ENCODE peak calls at places on chromosomes 12 and 14, in nine cellular contexts. K, C, N, A, S, T, G, Q and D are unnamed samples.
A peak's percentile ranks its signal among the peaks of the same experiment; 100 is the strongest.

GRCh38 chr12:32501835-32502333 is 102.5 kb downstream of the FGD4 start:
- DNase-seq in K (peak; percentile 22), C (peak; percentile 67), N (peak; percentile 67), A (no peak), S (no peak), T (no peak), G (peak; percentile 36), Q (no peak), D (peak; percentile 93)

GRCh38 chr12:78115889-78116288 is 285.2 kb downstream of the NAV3 start:
- DNase-seq in K (no peak), C (no peak), N (no peak), A (no peak), S (no peak), T (no peak), G (no peak), Q (no peak), D (no peak)

GRCh38 chr12:43835264-43835655 is 621 bp upstream of the TMEM117 start:
- DNase-seq in K (no peak), C (peak; percentile 27), N (no peak), A (no peak), S (no peak), T (no peak), G (no peak), Q (no peak), D (no peak)

GRCh38 chr12:120132863-120133385 is 16.4 kb upstream of the RAB35 start:
- DNase-seq in K (no peak), C (no peak), N (no peak), A (no peak), S (peak; percentile 78), T (no peak), G (no peak), Q (no peak), D (no peak)

GRCh38 chr14:67555518-67556090 is 22.5 kb downstream of the PLEKHH1 start:
- DNase-seq in K (no peak), C (no peak), N (no peak), A (no peak), S (no peak), T (no peak), G (no peak), Q (no peak), D (no peak)

GRCh38 chr12:109621864-109622485 is 48.4 kb downstream of the MVK start:
- DNase-seq in K (no peak), C (no peak), N (no peak), A (no peak), S (no peak), T (no peak), G (no peak), Q (no peak), D (no peak)

GRCh38 chr14:100592972-100593371 is 5.8 kb upstream of the BEGAIN start:
- DNase-seq in K (no peak), C (no peak), N (peak; percentile 5), A (no peak), S (peak; percentile 13), T (no peak), G (no peak), Q (no peak), D (no peak)

GRCh38 chr12:54352022-54352531 is 12.2 kb downstream of the GPR84 start:
- DNase-seq in K (peak; percentile 88), C (peak; percentile 45), N (peak; percentile 80), A (no peak), S (no peak), T (peak; percentile 47), G (no peak), Q (peak; percentile 39), D (peak; percentile 88)

GRCh38 chr12:7787574-7788315 is 1.5 kb upstream of the NANOG start:
- DNase-seq in K (no peak), C (no peak), N (no peak), A (no peak), S (no peak), T (no peak), G (no peak), Q (no peak), D (no peak)

GRCh38 chr12:62530596-62530995 is 64.0 kb downstream of the MON2 start:
- DNase-seq in K (no peak), C (no peak), N (no peak), A (no peak), S (no peak), T (no peak), G (no peak), Q (no peak), D (no peak)

GRCh38 chr14:61474671-61475070 is 153.3 kb downstream of the PRKCH start:
- DNase-seq in K (no peak), C (no peak), N (no peak), A (no peak), S (no peak), T (no peak), G (no peak), Q (no peak), D (no peak)

GRCh38 chr12:33562401-33562800 is 122.8 kb upstream of the SYT10 start:
- DNase-seq in K (no peak), C (no peak), N (no peak), A (no peak), S (no peak), T (no peak), G (no peak), Q (no peak), D (no peak)

GRCh38 chr14:57244103-57244502 is 24.6 kb downstream of the EXOC5 start:
- DNase-seq in K (no peak), C (no peak), N (no peak), A (no peak), S (no peak), T (no peak), G (no peak), Q (no peak), D (no peak)

GRCh38 chr12:54251667-54252284 is 28.1 kb downstream of the CBX5 start:
- DNase-seq in K (no peak), C (no peak), N (no peak), A (no peak), S (no peak), T (no peak), G (no peak), Q (no peak), D (no peak)

GRCh38 chr14:95759952-95760351 is 46.0 kb upstream of the TCL1A start:
- DNase-seq in K (no peak), C (no peak), N (no peak), A (no peak), S (no peak), T (no peak), G (no peak), Q (no peak), D (no peak)

DNA sequence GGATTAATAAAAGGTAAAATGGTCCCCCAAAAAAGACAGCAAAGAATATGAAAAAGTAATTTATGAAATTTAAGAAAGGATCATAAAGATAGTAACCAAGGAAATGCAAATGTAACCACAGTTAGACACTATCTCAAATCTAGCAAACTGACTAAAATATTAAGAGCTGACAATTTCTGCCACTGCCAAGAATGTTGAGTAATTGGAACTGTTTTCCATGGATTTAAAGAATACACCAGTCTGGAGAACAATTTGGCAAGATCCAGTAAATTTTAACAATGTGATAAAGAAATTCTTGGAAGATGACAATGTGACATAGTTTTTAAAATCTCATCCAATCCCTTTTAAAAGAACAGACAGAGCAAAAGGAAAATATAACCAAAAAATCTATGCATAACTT is 798.0 kb upstream of the MGAT4C start:
- DNase-seq in K (no peak), C (no peak), N (no peak), A (no peak), S (no peak), T (no peak), G (no peak), Q (no peak), D (no peak)
- H3K36me3 ChIP-seq in K (no peaks in the 10 kb centered on the region), C (no peaks in the 10 kb centered on the region), N (no peaks in the 10 kb centered on the region), A (no peaks in the 10 kb centered on the region), S (no peaks in the 10 kb centered on the region), T (no peaks in the 10 kb centered on the region), G (no peaks in the 10 kb centered on the region), Q (no peaks in the 10 kb centered on the region), D (no peaks in the 10 kb centered on the region)

GRCh38 chr12:83040991-83041390 is 354.3 kb downstream of the TMTC2 start:
- DNase-seq in K (no peak), C (no peak), N (no peak), A (no peak), S (no peak), T (no peak), G (no peak), Q (no peak), D (no peak)
- TF ChIP-seq CTCF in K (no peak), C (no peak), N (no peak), A (no peak), S (no peak), T (no peak), G (no peak), Q (no peak), D (no peak)

GRCh38 chr14:41607119-41607785 is 576 bp downstream of the LRFN5 start:
- DNase-seq in K (no peak), C (no peak), N (no peak), A (no peak), S (no peak), T (no peak), G (no peak), Q (no peak), D (no peak)
- H3K27ac ChIP-seq in K (peak overlapping the region; percentile 64), C (no peak overlapping the region), N (peak overlapping the region; percentile 75), A (peak overlapping the region; percentile 71), S (no peak overlapping the region), T (peak overlapping the region; percentile 81), G (no peak overlapping the region), Q (peak overlapping the region; percentile 35), D (no peak overlapping the region)

GRCh38 chr12:2615665-2616387 is 178.9 kb upstream of the FKBP4 start:
- DNase-seq in K (peak; percentile 48), C (peak; percentile 35), N (no peak), A (no peak), S (no peak), T (peak; percentile 46), G (no peak), Q (no peak), D (no peak)

GRCh38 chr12:2617365-2617764 is 177.4 kb upstream of the FKBP4 start:
- DNase-seq in K (no peak), C (no peak), N (no peak), A (no peak), S (no peak), T (no peak), G (no peak), Q (no peak), D (no peak)

GRCh38 chr12:2616763-2617162 is 178.0 kb upstream of the FKBP4 start:
- DNase-seq in K (no peak), C (no peak), N (no peak), A (no peak), S (no peak), T (no peak), G (no peak), Q (no peak), D (no peak)

GRCh38 chr12:2613674-2614073 is 181.1 kb upstream of the FKBP4 start:
- DNase-seq in K (peak; percentile 35), C (no peak), N (no peak), A (peak; percentile 63), S (no peak), T (no peak), G (peak; percentile 55), Q (no peak), D (no peak)

DNA sequence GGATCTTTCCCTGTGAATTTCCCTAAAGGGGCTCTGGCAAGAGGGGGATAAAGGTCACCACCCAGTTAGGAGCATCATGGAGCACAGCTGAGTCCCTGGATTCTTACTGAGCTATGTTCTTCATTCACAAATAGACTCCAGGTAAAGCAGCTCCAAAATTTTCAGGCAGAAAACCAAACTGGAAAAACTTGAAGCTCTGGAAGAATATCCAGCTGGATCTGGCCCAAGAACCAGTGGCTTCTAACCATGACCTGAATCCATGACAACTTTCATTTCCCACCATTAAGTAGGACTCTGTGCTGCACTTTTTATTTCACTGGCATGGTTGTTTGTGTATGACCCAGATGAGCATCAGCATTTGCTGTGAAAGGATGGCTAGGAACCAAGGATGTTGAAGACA is 180.4 kb upstream of the FKBP4 start:
- DNase-seq in K (no peak), C (no peak), N (no peak), A (no peak), S (no peak), T (no peak), G (no peak), Q (no peak), D (no peak)
- H3K36me3 ChIP-seq in K (no peaks in the 10 kb centered on the region), C (no peaks in the 10 kb centered on the region), N (no peaks in the 10 kb centered on the region), A (peaks cover 67% of the 10 kb centered on the region), S (no peaks in the 10 kb centered on the region), T (peaks cover 82% of the 10 kb centered on the region), G (peaks cover 24% of the 10 kb centered on the region), Q (no peaks in the 10 kb centered on the region), D (no peaks in the 10 kb centered on the region)